ENCODE peak calls at places on chromosomes 4 and X, in ten cellular contexts. M is NCI-H1105; K is HAP-1; I is tibial artery; G is neural crest cell; O is H7; P is activated naive CD8-positive, alpha-beta T cell treated with anti-CD3 and anti-CD28 coated beads, Interleukin-2, amount 50 U/mL, for 24 hours; N is fibroblast of pulmonary artery; E is fibroblast of the conjunctiva; T is progenitor cell of endocrine pancreas. V is an unnamed sample.

GRCh38 chrX:86121916-86122315 is 26.3 kb upstream of the DACH2 start:
- DNase-seq in O (peak), N (no peak), T (no peak), I (no peak), P (no peak), M (no peak), E (no peak), K (peak), G (no peak), V (no peak)

GRCh38 chr4:105715692-105716278 is 7.2 kb downstream of the GSTCD start:
- DNase-seq in O (no peak), M (peak), N (peak), I (no peak), T (no peak), K (no peak), E (peak), P (no peak), G (no peak), V (no peak)

GRCh38 chr4:158129649-158130048 is 43.2 kb downstream of the GASK1B start:
- DNase-seq in T (no peak), E (no peak), P (no peak), G (no peak), I (no peak), M (no peak), O (no peak), K (no peak), N (no peak), V (no peak)

GRCh38 chr4:122798101-122798500 is 28.5 kb upstream of the FGF2 start:
- DNase-seq in K (peak), M (peak), I (peak), T (no peak), P (no peak), E (peak), G (no peak), O (peak), N (peak), V (no peak)

GRCh38 chrX:22698151-22698550 is 301.6 kb upstream of the DDX53 start:
- DNase-seq in M (no peak), K (no peak), P (no peak), T (no peak), N (no peak), E (no peak), G (no peak), O (no peak), I (no peak), V (no peak)

GRCh38 chr4:15427126-15427525 is 707 bp upstream of the C1QTNF7 start:
- DNase-seq in I (no peak), M (no peak), O (no peak), E (no peak), N (peak), P (no peak), T (no peak), G (no peak), K (no peak), V (no peak)

GRCh38 chrX:46383006-46383405 is 162.2 kb downstream of the ZNF674 start:
- DNase-seq in I (no peak), N (no peak), T (no peak), K (no peak), E (no peak), M (no peak), G (no peak), O (no peak), P (no peak), V (no peak)

GRCh38 chr4:126851391-126851790 is 781.4 kb upstream of the INTU start:
- DNase-seq in T (no peak), I (no peak), N (no peak), M (no peak), P (no peak), K (no peak), O (no peak), E (no peak), G (no peak), V (no peak)

GRCh38 chr4:145486603-145487002 is 5.0 kb downstream of the SMAD1 start:
- DNase-seq in G (no peak), T (no peak), P (no peak), I (no peak), K (no peak), E (no peak), O (no peak), N (no peak), M (no peak), V (no peak)

GRCh38 chr4:185587444-185588161 is 52.3 kb upstream of the PDLIM3 start:
- DNase-seq in N (peak), O (peak), K (peak), T (no peak), E (no peak), M (no peak), I (no peak), P (peak), G (peak), V (no peak)

GRCh38 chr4:138252551-138252950 is 10.4 kb upstream of the SLC7A11 start:
- DNase-seq in K (no peak), N (no peak), M (no peak), O (no peak), I (no peak), E (no peak), P (no peak), T (no peak), G (no peak), V (no peak)